ENCODE peak calls at places on chromosome 14, in eight cellular contexts. One of them, this sample, is unnamed.
A peak's percentile ranks its signal among the peaks of the same experiment; 100 is the strongest.

GRCh38 chr14:92540472-92541048 is 27.0 kb downstream of the RIN3 start:
- DNase-seq in T-helper 9 cell: no peak
- DNase-seq in body of pancreas: peak; percentile 74
- DNase-seq in psoas muscle: peak; percentile 92
- DNase-seq in foreskin keratinocyte: peak; percentile 91
- DNase-seq in skeletal muscle cell: peak; percentile 99
- DNase-seq in lung microvascular endothelial cell: peak; percentile 100
- DNase-seq in HTR-8/SVneo: peak; percentile 73
- DNase-seq in this sample: no peak

GRCh38 chr14:102046337-102047278 is 40.2 kb downstream of the HSP90AA1 start:
- DNase-seq in T-helper 9 cell: no peak
- DNase-seq in body of pancreas: peak; percentile 96
- DNase-seq in psoas muscle: peak; percentile 96
- DNase-seq in foreskin keratinocyte: no peak
- DNase-seq in skeletal muscle cell: no peak
- DNase-seq in lung microvascular endothelial cell: peak; percentile 30
- DNase-seq in HTR-8/SVneo: peak; percentile 27
- DNase-seq in this sample: no peak

GRCh38 chr14:72401632-72402428 is 469.6 kb downstream of the RGS6 start:
- DNase-seq in T-helper 9 cell: peak; percentile 5
- DNase-seq in body of pancreas: no peak
- DNase-seq in psoas muscle: no peak
- DNase-seq in foreskin keratinocyte: no peak
- DNase-seq in skeletal muscle cell: no peak
- DNase-seq in lung microvascular endothelial cell: no peak
- DNase-seq in HTR-8/SVneo: no peak
- DNase-seq in this sample: no peak

GRCh38 chr14:37411079-37411735 is 183.8 kb downstream of the FOXA1 start:
- DNase-seq in T-helper 9 cell: no peak
- DNase-seq in body of pancreas: no peak
- DNase-seq in psoas muscle: no peak
- DNase-seq in foreskin keratinocyte: no peak
- DNase-seq in skeletal muscle cell: no peak
- DNase-seq in lung microvascular endothelial cell: peak; percentile 7
- DNase-seq in HTR-8/SVneo: no peak
- DNase-seq in this sample: no peak

GRCh38 chr14:75428230-75429104 is 645 bp downstream of the JDP2 start:
- DNase-seq in T-helper 9 cell: no peak
- DNase-seq in body of pancreas: peak; percentile 63
- DNase-seq in psoas muscle: peak; percentile 79
- DNase-seq in foreskin keratinocyte: no peak
- DNase-seq in skeletal muscle cell: no peak
- DNase-seq in lung microvascular endothelial cell: peak; percentile 15
- DNase-seq in HTR-8/SVneo: no peak
- DNase-seq in this sample: no peak

GRCh38 chr14:45426685-45427282 is 173.8 kb upstream of the MIS18BP1 start:
- DNase-seq in T-helper 9 cell: no peak
- DNase-seq in body of pancreas: no peak
- DNase-seq in psoas muscle: no peak
- DNase-seq in foreskin keratinocyte: peak; percentile 18
- DNase-seq in skeletal muscle cell: peak; percentile 4
- DNase-seq in lung microvascular endothelial cell: peak; percentile 46
- DNase-seq in HTR-8/SVneo: peak; percentile 29
- DNase-seq in this sample: peak; percentile 6

GRCh38 chr14:20662968-20663731 is 21.2 kb upstream of the RNASE4 start:
- DNase-seq in T-helper 9 cell: peak; percentile 64
- DNase-seq in body of pancreas: peak; percentile 88
- DNase-seq in psoas muscle: peak; percentile 75
- DNase-seq in foreskin keratinocyte: peak; percentile 89
- DNase-seq in skeletal muscle cell: no peak
- DNase-seq in lung microvascular endothelial cell: peak; percentile 61
- DNase-seq in HTR-8/SVneo: no peak
- DNase-seq in this sample: peak; percentile 43

GRCh38 chr14:96051642-96052540 is 12.7 kb downstream of the C14orf132 start:
- DNase-seq in T-helper 9 cell: no peak
- DNase-seq in body of pancreas: no peak
- DNase-seq in psoas muscle: no peak
- DNase-seq in foreskin keratinocyte: no peak
- DNase-seq in skeletal muscle cell: no peak
- DNase-seq in lung microvascular endothelial cell: no peak
- DNase-seq in HTR-8/SVneo: no peak
- DNase-seq in this sample: no peak